ENCODE peak calls at places on chromosomes 4 and X, in eight cellular contexts. One of them, this sample, is unnamed.

GRCh38 chr4:653831-654525 is 20.1 kb downstream of the ATP5ME start:
- DNase-seq in heart right ventricle: no peak
- DNase-seq in breast epithelium: no peak
- DNase-seq in A549: no peak
- DNase-seq in MM.1S: no peak
- DNase-seq in hepatocyte: no peak
- DNase-seq in mucosa of descending colon: no peak
- DNase-seq in astrocyte: no peak
- DNase-seq in this sample: no peak

GRCh38 chr4:76950052-76950845 is 697 bp downstream of the SEPTIN11 start:
- DNase-seq in astrocyte: peak; percentile 34
- DNase-seq in MM.1S: peak; percentile 44
- DNase-seq in hepatocyte: peak; percentile 65
- DNase-seq in A549: peak; percentile 19
- DNase-seq in mucosa of descending colon: peak; percentile 81
- DNase-seq in heart right ventricle: peak; percentile 33
- DNase-seq in breast epithelium: peak; percentile 24
- DNase-seq in this sample: peak; percentile 52

GRCh38 chr4:156291317-156291716 is 337.7 kb upstream of the CTSO start:
- DNase-seq in MM.1S: no peak
- DNase-seq in mucosa of descending colon: no peak
- DNase-seq in astrocyte: peak; percentile 93
- DNase-seq in A549: no peak
- DNase-seq in breast epithelium: no peak
- DNase-seq in hepatocyte: peak; percentile 19
- DNase-seq in heart right ventricle: no peak
- DNase-seq in this sample: peak; percentile 48

GRCh38 chr4:968221-968620 is 5.1 kb downstream of the DGKQ start:
- DNase-seq in mucosa of descending colon: no peak
- DNase-seq in MM.1S: no peak
- DNase-seq in astrocyte: no peak
- DNase-seq in hepatocyte: no peak
- DNase-seq in breast epithelium: no peak
- DNase-seq in heart right ventricle: no peak
- DNase-seq in A549: no peak
- DNase-seq in this sample: no peak

GRCh38 chrX:150990910-150991309 is 7.8 kb downstream of the HMGB3 start:
- DNase-seq in astrocyte: no peak
- DNase-seq in heart right ventricle: no peak
- DNase-seq in hepatocyte: no peak
- DNase-seq in breast epithelium: no peak
- DNase-seq in mucosa of descending colon: no peak
- DNase-seq in MM.1S: no peak
- DNase-seq in A549: no peak
- DNase-seq in this sample: peak; percentile 54

GRCh38 chr4:42641696-42642095 is 15.2 kb downstream of the ATP8A1 start:
- DNase-seq in A549: no peak
- DNase-seq in MM.1S: no peak
- DNase-seq in mucosa of descending colon: no peak
- DNase-seq in heart right ventricle: no peak
- DNase-seq in astrocyte: no peak
- DNase-seq in hepatocyte: no peak
- DNase-seq in breast epithelium: no peak
- DNase-seq in this sample: no peak

GRCh38 chr4:150215601-150216000 is 137.4 kb downstream of the DCLK2 start:
- DNase-seq in MM.1S: no peak
- DNase-seq in hepatocyte: peak; percentile 20
- DNase-seq in breast epithelium: no peak
- DNase-seq in A549: no peak
- DNase-seq in astrocyte: no peak
- DNase-seq in mucosa of descending colon: no peak
- DNase-seq in heart right ventricle: no peak
- DNase-seq in this sample: no peak

GRCh38 chrX:124393238-124393637 is 46.9 kb downstream of the SH2D1A start:
- DNase-seq in A549: no peak
- DNase-seq in MM.1S: no peak
- DNase-seq in heart right ventricle: no peak
- DNase-seq in mucosa of descending colon: no peak
- DNase-seq in astrocyte: no peak
- DNase-seq in breast epithelium: no peak
- DNase-seq in hepatocyte: no peak
- DNase-seq in this sample: no peak

GRCh38 chrX:57900961-57901360 is 9.3 kb downstream of the ZXDA start:
- DNase-seq in A549: no peak
- DNase-seq in mucosa of descending colon: no peak
- DNase-seq in heart right ventricle: peak; percentile 18
- DNase-seq in astrocyte: peak; percentile 63
- DNase-seq in breast epithelium: no peak
- DNase-seq in MM.1S: no peak
- DNase-seq in hepatocyte: no peak
- DNase-seq in this sample: no peak

GRCh38 chrX:142036111-142036510 is 132.4 kb downstream of the MAGEC1 start:
- DNase-seq in MM.1S: no peak
- DNase-seq in heart right ventricle: no peak
- DNase-seq in mucosa of descending colon: no peak
- DNase-seq in breast epithelium: no peak
- DNase-seq in A549: no peak
- DNase-seq in hepatocyte: no peak
- DNase-seq in astrocyte: peak; percentile 48
- DNase-seq in this sample: no peak

GRCh38 chr4:163866728-163867313 is 372.3 kb downstream of the TMA16 start:
- DNase-seq in astrocyte: peak; percentile 72
- DNase-seq in heart right ventricle: no peak
- DNase-seq in hepatocyte: no peak
- DNase-seq in mucosa of descending colon: no peak
- DNase-seq in breast epithelium: no peak
- DNase-seq in MM.1S: peak; percentile 19
- DNase-seq in A549: no peak
- DNase-seq in this sample: peak; percentile 75

GRCh38 chr4:139663561-139664138 is 2.0 kb upstream of the MGST2 start:
- DNase-seq in astrocyte: no peak
- DNase-seq in breast epithelium: no peak
- DNase-seq in mucosa of descending colon: no peak
- DNase-seq in A549: no peak
- DNase-seq in heart right ventricle: no peak
- DNase-seq in hepatocyte: no peak
- DNase-seq in MM.1S: no peak
- DNase-seq in this sample: no peak

GRCh38 chr4:189940178-189941004 is at the start of gene FRG1:
- DNase-seq in A549: peak; percentile 38
- DNase-seq in MM.1S: peak; percentile 83
- DNase-seq in hepatocyte: peak; percentile 97
- DNase-seq in heart right ventricle: peak; percentile 97
- DNase-seq in astrocyte: peak; percentile 92
- DNase-seq in mucosa of descending colon: peak; percentile 95
- DNase-seq in breast epithelium: peak; percentile 90
- DNase-seq in this sample: peak; percentile 92

GRCh38 chrX:146755214-146755613 is 54.4 kb upstream of the CXorf51B start:
- DNase-seq in heart right ventricle: no peak
- DNase-seq in astrocyte: no peak
- DNase-seq in A549: no peak
- DNase-seq in MM.1S: no peak
- DNase-seq in breast epithelium: no peak
- DNase-seq in mucosa of descending colon: no peak
- DNase-seq in hepatocyte: no peak
- DNase-seq in this sample: no peak

GRCh38 chr4:120049732-120050494 is 16.7 kb downstream of the MAD2L1 start:
- DNase-seq in MM.1S: peak; percentile 66
- DNase-seq in hepatocyte: peak; percentile 88
- DNase-seq in astrocyte: peak; percentile 78
- DNase-seq in mucosa of descending colon: peak; percentile 95
- DNase-seq in breast epithelium: peak; percentile 74
- DNase-seq in heart right ventricle: peak; percentile 87
- DNase-seq in A549: peak; percentile 23
- DNase-seq in this sample: peak; percentile 65

GRCh38 chrX:3219231-3219630 is 127.2 kb downstream of the MXRA5 start:
- DNase-seq in hepatocyte: no peak
- DNase-seq in heart right ventricle: no peak
- DNase-seq in A549: no peak
- DNase-seq in MM.1S: no peak
- DNase-seq in astrocyte: no peak
- DNase-seq in breast epithelium: no peak
- DNase-seq in mucosa of descending colon: no peak
- DNase-seq in this sample: no peak

GRCh38 chr4:82428526-82428968 is 1.7 kb downstream of the HNRNPDL start:
- DNase-seq in astrocyte: no peak
- DNase-seq in heart right ventricle: no peak
- DNase-seq in hepatocyte: no peak
- DNase-seq in breast epithelium: no peak
- DNase-seq in MM.1S: no peak
- DNase-seq in mucosa of descending colon: no peak
- DNase-seq in A549: no peak
- DNase-seq in this sample: no peak

GRCh38 chrX:49230500-49231232 is 2.5 kb downstream of the CACNA1F start:
- DNase-seq in A549: no peak
- DNase-seq in breast epithelium: peak; percentile 57
- DNase-seq in hepatocyte: peak; percentile 55
- DNase-seq in heart right ventricle: peak; percentile 46
- DNase-seq in mucosa of descending colon: peak; percentile 88
- DNase-seq in MM.1S: peak; percentile 27
- DNase-seq in astrocyte: no peak
- DNase-seq in this sample: no peak

GRCh38 chr4:146675171-146675570 is 36.5 kb downstream of the POU4F2 start:
- DNase-seq in astrocyte: no peak
- DNase-seq in MM.1S: no peak
- DNase-seq in heart right ventricle: no peak
- DNase-seq in mucosa of descending colon: no peak
- DNase-seq in breast epithelium: no peak
- DNase-seq in hepatocyte: no peak
- DNase-seq in A549: no peak
- DNase-seq in this sample: no peak

GRCh38 chrX:54721424-54721823 is 76.6 kb downstream of the ITIH6 start:
- DNase-seq in astrocyte: no peak
- DNase-seq in A549: peak; percentile 6
- DNase-seq in MM.1S: no peak
- DNase-seq in breast epithelium: no peak
- DNase-seq in hepatocyte: no peak
- DNase-seq in heart right ventricle: no peak
- DNase-seq in mucosa of descending colon: no peak
- DNase-seq in this sample: no peak

GRCh38 chr4:124640037-124640730 is 72.3 kb downstream of the ANKRD50 start:
- DNase-seq in heart right ventricle: no peak
- DNase-seq in breast epithelium: peak; percentile 29
- DNase-seq in MM.1S: no peak
- DNase-seq in hepatocyte: no peak
- DNase-seq in mucosa of descending colon: no peak
- DNase-seq in A549: peak; percentile 1
- DNase-seq in astrocyte: peak; percentile 82
- DNase-seq in this sample: peak; percentile 79

GRCh38 chrX:134671207-134671750 is 13.0 kb upstream of the PLAC1 start:
- DNase-seq in mucosa of descending colon: no peak
- DNase-seq in astrocyte: no peak
- DNase-seq in hepatocyte: no peak
- DNase-seq in A549: no peak
- DNase-seq in heart right ventricle: no peak
- DNase-seq in breast epithelium: no peak
- DNase-seq in MM.1S: no peak
- DNase-seq in this sample: no peak

GRCh38 chr4:123807187-123807586 is 410.6 kb downstream of the SPRY1 start:
- DNase-seq in hepatocyte: no peak
- DNase-seq in A549: no peak
- DNase-seq in mucosa of descending colon: no peak
- DNase-seq in MM.1S: no peak
- DNase-seq in astrocyte: no peak
- DNase-seq in heart right ventricle: no peak
- DNase-seq in breast epithelium: no peak
- DNase-seq in this sample: no peak

GRCh38 chr4:6893449-6894085 is 16.1 kb upstream of the TBC1D14 start:
- DNase-seq in hepatocyte: peak; percentile 82
- DNase-seq in breast epithelium: no peak
- DNase-seq in A549: peak; percentile 52
- DNase-seq in mucosa of descending colon: peak; percentile 82
- DNase-seq in MM.1S: no peak
- DNase-seq in astrocyte: peak; percentile 44
- DNase-seq in heart right ventricle: no peak
- DNase-seq in this sample: no peak

GRCh38 chr4:123340381-123340701 is 56.3 kb upstream of the SPRY1 start:
- DNase-seq in heart right ventricle: no peak
- DNase-seq in A549: peak; percentile 61
- DNase-seq in hepatocyte: peak; percentile 39
- DNase-seq in MM.1S: no peak
- DNase-seq in mucosa of descending colon: no peak
- DNase-seq in breast epithelium: no peak
- DNase-seq in astrocyte: peak; percentile 86
- DNase-seq in this sample: peak; percentile 2

GRCh38 chr4:151669990-151670389 is 90.8 kb downstream of the GATB start:
- DNase-seq in astrocyte: no peak
- DNase-seq in heart right ventricle: no peak
- DNase-seq in hepatocyte: no peak
- DNase-seq in breast epithelium: no peak
- DNase-seq in A549: no peak
- DNase-seq in MM.1S: no peak
- DNase-seq in mucosa of descending colon: no peak
- DNase-seq in this sample: no peak
- H3K9me3 ChIP-seq in astrocyte: no peaks in the 10 kb centered on the region
- H3K9me3 ChIP-seq in heart right ventricle: no peaks in the 10 kb centered on the region
- H3K9me3 ChIP-seq in hepatocyte: no peaks in the 10 kb centered on the region
- H3K9me3 ChIP-seq in breast epithelium: no peaks in the 10 kb centered on the region
- H3K9me3 ChIP-seq in A549: no peaks in the 10 kb centered on the region
- H3K9me3 ChIP-seq in MM.1S: no peaks in the 10 kb centered on the region
- H3K9me3 ChIP-seq in mucosa of descending colon: no peaks in the 10 kb centered on the region
- H3K9me3 ChIP-seq in this sample: no peaks in the 10 kb centered on the region

DNA sequence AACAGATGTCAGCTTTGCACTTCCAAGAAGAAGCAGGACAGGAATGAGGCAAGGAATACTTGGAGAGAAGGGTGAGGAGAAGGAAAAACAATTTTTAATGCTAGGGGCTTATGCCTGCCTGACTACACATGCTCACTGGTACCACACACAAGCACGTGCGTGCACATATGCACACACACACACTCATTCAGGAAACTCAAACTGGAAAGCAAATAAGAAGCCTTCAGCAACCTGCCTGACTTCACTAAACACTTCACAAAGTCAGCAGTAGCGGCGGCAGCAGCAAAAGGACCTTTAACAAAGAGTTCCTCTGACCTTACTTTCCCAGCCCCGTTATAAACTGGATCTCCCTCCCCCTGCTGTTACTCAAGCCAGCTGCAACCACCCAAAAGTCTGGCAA is 3.4 kb downstream of the ZDHHC9 start:
- DNase-seq in MM.1S: no peak
- DNase-seq in astrocyte: no peak
- DNase-seq in mucosa of descending colon: no peak
- DNase-seq in breast epithelium: no peak
- DNase-seq in heart right ventricle: no peak
- DNase-seq in A549: no peak
- DNase-seq in hepatocyte: no peak
- DNase-seq in this sample: no peak
- H3K4me3 ChIP-seq in MM.1S: no peak overlapping the region
- H3K4me3 ChIP-seq in astrocyte: no peak overlapping the region
- H3K4me3 ChIP-seq in mucosa of descending colon: no peak overlapping the region
- H3K4me3 ChIP-seq in breast epithelium: no peak overlapping the region
- H3K4me3 ChIP-seq in heart right ventricle: no peak overlapping the region
- H3K4me3 ChIP-seq in A549: no peak overlapping the region
- H3K4me3 ChIP-seq in hepatocyte: no peak overlapping the region
- H3K4me3 ChIP-seq in this sample: no peak overlapping the region

GRCh38 chr4:19772581-19772980 is 479.1 kb upstream of the SLIT2 start:
- DNase-seq in MM.1S: no peak
- DNase-seq in mucosa of descending colon: no peak
- DNase-seq in hepatocyte: no peak
- DNase-seq in breast epithelium: no peak
- DNase-seq in A549: no peak
- DNase-seq in astrocyte: no peak
- DNase-seq in heart right ventricle: no peak
- DNase-seq in this sample: no peak
- H3K9me3 ChIP-seq in MM.1S: no peaks in the 10 kb centered on the region
- H3K9me3 ChIP-seq in mucosa of descending colon: no peaks in the 10 kb centered on the region
- H3K9me3 ChIP-seq in hepatocyte: no peaks in the 10 kb centered on the region
- H3K9me3 ChIP-seq in breast epithelium: no peaks in the 10 kb centered on the region
- H3K9me3 ChIP-seq in A549: no peaks in the 10 kb centered on the region
- H3K9me3 ChIP-seq in astrocyte: no peaks in the 10 kb centered on the region
- H3K9me3 ChIP-seq in heart right ventricle: no peaks in the 10 kb centered on the region
- H3K9me3 ChIP-seq in this sample: no peaks in the 10 kb centered on the region

GRCh38 chr4:37889849-37890500 is 909 bp upstream of the TBC1D1 start:
- DNase-seq in A549: no peak
- DNase-seq in heart right ventricle: peak; percentile 55
- DNase-seq in hepatocyte: peak; percentile 18
- DNase-seq in mucosa of descending colon: peak; percentile 19
- DNase-seq in breast epithelium: no peak
- DNase-seq in MM.1S: no peak
- DNase-seq in astrocyte: no peak
- DNase-seq in this sample: no peak
- H3K4me3 ChIP-seq in A549: peak overlapping the region; percentile 72
- H3K4me3 ChIP-seq in heart right ventricle: peak overlapping the region; percentile 76
- H3K4me3 ChIP-seq in hepatocyte: peak overlapping the region; percentile 83
- H3K4me3 ChIP-seq in mucosa of descending colon: no peak overlapping the region
- H3K4me3 ChIP-seq in breast epithelium: peak overlapping the region; percentile 77
- H3K4me3 ChIP-seq in MM.1S: peak overlapping the region; percentile 65
- H3K4me3 ChIP-seq in astrocyte: peak overlapping the region; percentile 62
- H3K4me3 ChIP-seq in this sample: no peak overlapping the region

This sample was measured in MG63.